ENCODE peak calls at places on chromosomes 16 and 17, in ten cellular contexts. One of them, this sample, is unnamed.

GRCh38 chr17:4536259-4536741 is 18.9 kb downstream of the MYBBP1A start:
- DNase-seq in EH: peak
- DNase-seq in NCI-H1105: peak
- DNase-seq in activated CD4-positive, CD25-positive, alpha-beta regulatory T cell: no peak
- DNase-seq in mucosa of descending colon: no peak
- DNase-seq in GM23248: peak
- DNase-seq in activated naive CD8-positive, alpha-beta T cell treated with anti-CD3 and anti-CD28 coated beads, Interleukin-2, amount 50 U/mL, for 16 hours: no peak
- DNase-seq in glutamatergic neuron: peak
- DNase-seq in fibroblast of lung: no peak
- DNase-seq in kidney glomerular epithelial cell: no peak
- DNase-seq in this sample: peak

GRCh38 chr16:21194771-21195301 is 16.5 kb downstream of the ZP2 start:
- DNase-seq in EH: peak
- DNase-seq in NCI-H1105: no peak
- DNase-seq in activated CD4-positive, CD25-positive, alpha-beta regulatory T cell: no peak
- DNase-seq in mucosa of descending colon: no peak
- DNase-seq in GM23248: peak
- DNase-seq in activated naive CD8-positive, alpha-beta T cell treated with anti-CD3 and anti-CD28 coated beads, Interleukin-2, amount 50 U/mL, for 16 hours: no peak
- DNase-seq in glutamatergic neuron: no peak
- DNase-seq in fibroblast of lung: no peak
- DNase-seq in kidney glomerular epithelial cell: peak
- DNase-seq in this sample: no peak

GRCh38 chr17:45386180-45386579 is 46.5 kb downstream of the ARHGAP27 start:
- DNase-seq in EH: no peak
- DNase-seq in NCI-H1105: no peak
- DNase-seq in activated CD4-positive, CD25-positive, alpha-beta regulatory T cell: no peak
- DNase-seq in mucosa of descending colon: no peak
- DNase-seq in GM23248: no peak
- DNase-seq in activated naive CD8-positive, alpha-beta T cell treated with anti-CD3 and anti-CD28 coated beads, Interleukin-2, amount 50 U/mL, for 16 hours: no peak
- DNase-seq in glutamatergic neuron: no peak
- DNase-seq in fibroblast of lung: no peak
- DNase-seq in kidney glomerular epithelial cell: no peak
- DNase-seq in this sample: no peak

GRCh38 chr16:19140392-19140791 is 26.6 kb downstream of the ITPRIPL2 start:
- DNase-seq in EH: no peak
- DNase-seq in NCI-H1105: no peak
- DNase-seq in activated CD4-positive, CD25-positive, alpha-beta regulatory T cell: no peak
- DNase-seq in mucosa of descending colon: no peak
- DNase-seq in GM23248: no peak
- DNase-seq in activated naive CD8-positive, alpha-beta T cell treated with anti-CD3 and anti-CD28 coated beads, Interleukin-2, amount 50 U/mL, for 16 hours: no peak
- DNase-seq in glutamatergic neuron: no peak
- DNase-seq in fibroblast of lung: no peak
- DNase-seq in kidney glomerular epithelial cell: no peak
- DNase-seq in this sample: no peak

GRCh38 chr17:78621720-78622490 is 44.7 kb upstream of the DNAH17 start:
- DNase-seq in EH: no peak
- DNase-seq in NCI-H1105: no peak
- DNase-seq in activated CD4-positive, CD25-positive, alpha-beta regulatory T cell: no peak
- DNase-seq in mucosa of descending colon: no peak
- DNase-seq in GM23248: no peak
- DNase-seq in activated naive CD8-positive, alpha-beta T cell treated with anti-CD3 and anti-CD28 coated beads, Interleukin-2, amount 50 U/mL, for 16 hours: no peak
- DNase-seq in glutamatergic neuron: no peak
- DNase-seq in fibroblast of lung: no peak
- DNase-seq in kidney glomerular epithelial cell: no peak
- DNase-seq in this sample: no peak

GRCh38 chr16:80924372-80924978 is 82.2 kb downstream of the CMC2 start:
- DNase-seq in EH: peak
- DNase-seq in NCI-H1105: no peak
- DNase-seq in activated CD4-positive, CD25-positive, alpha-beta regulatory T cell: no peak
- DNase-seq in mucosa of descending colon: peak
- DNase-seq in GM23248: peak
- DNase-seq in activated naive CD8-positive, alpha-beta T cell treated with anti-CD3 and anti-CD28 coated beads, Interleukin-2, amount 50 U/mL, for 16 hours: no peak
- DNase-seq in glutamatergic neuron: peak
- DNase-seq in fibroblast of lung: peak
- DNase-seq in kidney glomerular epithelial cell: no peak
- DNase-seq in this sample: peak

GRCh38 chr16:64225036-64225435 is 896.8 kb downstream of the CDH11 start:
- DNase-seq in EH: no peak
- DNase-seq in NCI-H1105: no peak
- DNase-seq in activated CD4-positive, CD25-positive, alpha-beta regulatory T cell: no peak
- DNase-seq in mucosa of descending colon: no peak
- DNase-seq in GM23248: no peak
- DNase-seq in activated naive CD8-positive, alpha-beta T cell treated with anti-CD3 and anti-CD28 coated beads, Interleukin-2, amount 50 U/mL, for 16 hours: no peak
- DNase-seq in glutamatergic neuron: no peak
- DNase-seq in fibroblast of lung: no peak
- DNase-seq in kidney glomerular epithelial cell: no peak
- DNase-seq in this sample: no peak

GRCh38 chr16:35868630-35869029 is 2409.2 kb downstream of the TP53TG3F start:
- DNase-seq in EH: no peak
- DNase-seq in NCI-H1105: no peak
- DNase-seq in activated CD4-positive, CD25-positive, alpha-beta regulatory T cell: no peak
- DNase-seq in mucosa of descending colon: no peak
- DNase-seq in GM23248: no peak
- DNase-seq in activated naive CD8-positive, alpha-beta T cell treated with anti-CD3 and anti-CD28 coated beads, Interleukin-2, amount 50 U/mL, for 16 hours: no peak
- DNase-seq in glutamatergic neuron: no peak
- DNase-seq in fibroblast of lung: no peak
- DNase-seq in kidney glomerular epithelial cell: no peak
- DNase-seq in this sample: no peak

GRCh38 chr17:83057793-83058477 is 21.5 kb upstream of the METRNL start:
- DNase-seq in EH: no peak
- DNase-seq in NCI-H1105: no peak
- DNase-seq in activated CD4-positive, CD25-positive, alpha-beta regulatory T cell: no peak
- DNase-seq in mucosa of descending colon: peak
- DNase-seq in GM23248: no peak
- DNase-seq in activated naive CD8-positive, alpha-beta T cell treated with anti-CD3 and anti-CD28 coated beads, Interleukin-2, amount 50 U/mL, for 16 hours: no peak
- DNase-seq in glutamatergic neuron: peak
- DNase-seq in fibroblast of lung: no peak
- DNase-seq in kidney glomerular epithelial cell: no peak
- DNase-seq in this sample: no peak

GRCh38 chr17:2192367-2193028 is 111.1 kb downstream of the SMG6 start:
- DNase-seq in EH: peak
- DNase-seq in NCI-H1105: no peak
- DNase-seq in activated CD4-positive, CD25-positive, alpha-beta regulatory T cell: peak
- DNase-seq in mucosa of descending colon: no peak
- DNase-seq in GM23248: peak
- DNase-seq in activated naive CD8-positive, alpha-beta T cell treated with anti-CD3 and anti-CD28 coated beads, Interleukin-2, amount 50 U/mL, for 16 hours: peak
- DNase-seq in glutamatergic neuron: no peak
- DNase-seq in fibroblast of lung: peak
- DNase-seq in kidney glomerular epithelial cell: peak
- DNase-seq in this sample: no peak

GRCh38 chr16:10250137-10250850 is 68.1 kb upstream of the GRIN2A start:
- DNase-seq in EH: no peak
- DNase-seq in NCI-H1105: no peak
- DNase-seq in activated CD4-positive, CD25-positive, alpha-beta regulatory T cell: no peak
- DNase-seq in mucosa of descending colon: no peak
- DNase-seq in GM23248: no peak
- DNase-seq in activated naive CD8-positive, alpha-beta T cell treated with anti-CD3 and anti-CD28 coated beads, Interleukin-2, amount 50 U/mL, for 16 hours: no peak
- DNase-seq in glutamatergic neuron: no peak
- DNase-seq in fibroblast of lung: no peak
- DNase-seq in kidney glomerular epithelial cell: no peak
- DNase-seq in this sample: no peak

GRCh38 chr17:45147581-45148182 is 593 bp upstream of the HEXIM1 start:
- DNase-seq in EH: peak
- DNase-seq in NCI-H1105: peak
- DNase-seq in activated CD4-positive, CD25-positive, alpha-beta regulatory T cell: peak
- DNase-seq in mucosa of descending colon: peak
- DNase-seq in GM23248: peak
- DNase-seq in activated naive CD8-positive, alpha-beta T cell treated with anti-CD3 and anti-CD28 coated beads, Interleukin-2, amount 50 U/mL, for 16 hours: peak
- DNase-seq in glutamatergic neuron: peak
- DNase-seq in fibroblast of lung: peak
- DNase-seq in kidney glomerular epithelial cell: peak
- DNase-seq in this sample: peak

GRCh38 chr17:53061446-53061845 is 761.3 kb upstream of the KIF2B start:
- DNase-seq in EH: no peak
- DNase-seq in NCI-H1105: no peak
- DNase-seq in activated CD4-positive, CD25-positive, alpha-beta regulatory T cell: no peak
- DNase-seq in mucosa of descending colon: no peak
- DNase-seq in GM23248: no peak
- DNase-seq in activated naive CD8-positive, alpha-beta T cell treated with anti-CD3 and anti-CD28 coated beads, Interleukin-2, amount 50 U/mL, for 16 hours: no peak
- DNase-seq in glutamatergic neuron: no peak
- DNase-seq in fibroblast of lung: no peak
- DNase-seq in kidney glomerular epithelial cell: peak
- DNase-seq in this sample: peak

GRCh38 chr16:24609740-24610420 is 70.5 kb downstream of the RBBP6 start:
- DNase-seq in EH: peak
- DNase-seq in NCI-H1105: peak
- DNase-seq in activated CD4-positive, CD25-positive, alpha-beta regulatory T cell: no peak
- DNase-seq in mucosa of descending colon: peak
- DNase-seq in GM23248: peak
- DNase-seq in activated naive CD8-positive, alpha-beta T cell treated with anti-CD3 and anti-CD28 coated beads, Interleukin-2, amount 50 U/mL, for 16 hours: no peak
- DNase-seq in glutamatergic neuron: peak
- DNase-seq in fibroblast of lung: peak
- DNase-seq in kidney glomerular epithelial cell: peak
- DNase-seq in this sample: peak

GRCh38 chr17:41254861-41255260 is 323 bp upstream of the KRTAP9-9 start:
- DNase-seq in EH: peak
- DNase-seq in NCI-H1105: no peak
- DNase-seq in activated CD4-positive, CD25-positive, alpha-beta regulatory T cell: no peak
- DNase-seq in mucosa of descending colon: no peak
- DNase-seq in GM23248: peak
- DNase-seq in activated naive CD8-positive, alpha-beta T cell treated with anti-CD3 and anti-CD28 coated beads, Interleukin-2, amount 50 U/mL, for 16 hours: no peak
- DNase-seq in glutamatergic neuron: no peak
- DNase-seq in fibroblast of lung: no peak
- DNase-seq in kidney glomerular epithelial cell: no peak
- DNase-seq in this sample: no peak

GRCh38 chr16:66026211-66026610 is 340.3 kb upstream of the CDH5 start:
- DNase-seq in EH: peak
- DNase-seq in NCI-H1105: no peak
- DNase-seq in activated CD4-positive, CD25-positive, alpha-beta regulatory T cell: no peak
- DNase-seq in mucosa of descending colon: no peak
- DNase-seq in GM23248: peak
- DNase-seq in activated naive CD8-positive, alpha-beta T cell treated with anti-CD3 and anti-CD28 coated beads, Interleukin-2, amount 50 U/mL, for 16 hours: no peak
- DNase-seq in glutamatergic neuron: no peak
- DNase-seq in fibroblast of lung: no peak
- DNase-seq in kidney glomerular epithelial cell: no peak
- DNase-seq in this sample: peak

GRCh38 chr17:38868968-38869646 is 751 bp upstream of the LASP1 start:
- DNase-seq in EH: peak
- DNase-seq in NCI-H1105: peak
- DNase-seq in activated CD4-positive, CD25-positive, alpha-beta regulatory T cell: peak
- DNase-seq in mucosa of descending colon: peak
- DNase-seq in GM23248: peak
- DNase-seq in activated naive CD8-positive, alpha-beta T cell treated with anti-CD3 and anti-CD28 coated beads, Interleukin-2, amount 50 U/mL, for 16 hours: peak
- DNase-seq in glutamatergic neuron: peak
- DNase-seq in fibroblast of lung: peak
- DNase-seq in kidney glomerular epithelial cell: peak
- DNase-seq in this sample: peak

GRCh38 chr17:80034977-80035686 is 540 bp downstream of the TBC1D16 start:
- DNase-seq in EH: peak
- DNase-seq in NCI-H1105: no peak
- DNase-seq in activated CD4-positive, CD25-positive, alpha-beta regulatory T cell: no peak
- DNase-seq in mucosa of descending colon: peak
- DNase-seq in GM23248: peak
- DNase-seq in activated naive CD8-positive, alpha-beta T cell treated with anti-CD3 and anti-CD28 coated beads, Interleukin-2, amount 50 U/mL, for 16 hours: no peak
- DNase-seq in glutamatergic neuron: peak
- DNase-seq in fibroblast of lung: peak
- DNase-seq in kidney glomerular epithelial cell: peak
- DNase-seq in this sample: peak

GRCh38 chr17:10768766-10769383 is 35.0 kb downstream of the TMEM238L start:
- DNase-seq in EH: no peak
- DNase-seq in NCI-H1105: no peak
- DNase-seq in activated CD4-positive, CD25-positive, alpha-beta regulatory T cell: no peak
- DNase-seq in mucosa of descending colon: no peak
- DNase-seq in GM23248: peak
- DNase-seq in activated naive CD8-positive, alpha-beta T cell treated with anti-CD3 and anti-CD28 coated beads, Interleukin-2, amount 50 U/mL, for 16 hours: no peak
- DNase-seq in glutamatergic neuron: no peak
- DNase-seq in fibroblast of lung: no peak
- DNase-seq in kidney glomerular epithelial cell: no peak
- DNase-seq in this sample: no peak

GRCh38 chr17:80025140-80025539 is 10.5 kb downstream of the TBC1D16 start:
- DNase-seq in EH: no peak
- DNase-seq in NCI-H1105: no peak
- DNase-seq in activated CD4-positive, CD25-positive, alpha-beta regulatory T cell: no peak
- DNase-seq in mucosa of descending colon: peak
- DNase-seq in GM23248: no peak
- DNase-seq in activated naive CD8-positive, alpha-beta T cell treated with anti-CD3 and anti-CD28 coated beads, Interleukin-2, amount 50 U/mL, for 16 hours: no peak
- DNase-seq in glutamatergic neuron: peak
- DNase-seq in fibroblast of lung: no peak
- DNase-seq in kidney glomerular epithelial cell: no peak
- DNase-seq in this sample: peak

GRCh38 chr16:88907768-88908167 is 41.3 kb upstream of the PABPN1L start:
- DNase-seq in EH: no peak
- DNase-seq in NCI-H1105: no peak
- DNase-seq in activated CD4-positive, CD25-positive, alpha-beta regulatory T cell: no peak
- DNase-seq in mucosa of descending colon: no peak
- DNase-seq in GM23248: peak
- DNase-seq in activated naive CD8-positive, alpha-beta T cell treated with anti-CD3 and anti-CD28 coated beads, Interleukin-2, amount 50 U/mL, for 16 hours: no peak
- DNase-seq in glutamatergic neuron: no peak
- DNase-seq in fibroblast of lung: no peak
- DNase-seq in kidney glomerular epithelial cell: peak
- DNase-seq in this sample: no peak

This sample was measured in H9.